ENCODE peak calls at places on chromosome 18, in ten cellular contexts. One of them, this sample, is unnamed.

GRCh38 chr18:26746284-26747130 is 119.0 kb downstream of the AQP4 start:
- DNase-seq in anterior cingulate cortex: no peak
- DNase-seq in fibroblast of the conjunctiva: no peak
- DNase-seq in naive B cell: no peak
- DNase-seq in AG10803: no peak
- DNase-seq in globus pallidus: peak
- DNase-seq in Caki2: peak
- DNase-seq in EL: peak
- DNase-seq in endothelial cell: no peak
- DNase-seq in coronary artery: no peak
- DNase-seq in this sample: no peak

GRCh38 chr18:35322486-35323258 is 21.5 kb downstream of the ZNF24 start:
- DNase-seq in anterior cingulate cortex: no peak
- DNase-seq in fibroblast of the conjunctiva: no peak
- DNase-seq in naive B cell: no peak
- DNase-seq in AG10803: no peak
- DNase-seq in globus pallidus: no peak
- DNase-seq in Caki2: no peak
- DNase-seq in EL: no peak
- DNase-seq in endothelial cell: no peak
- DNase-seq in coronary artery: no peak
- DNase-seq in this sample: no peak

GRCh38 chr18:42752921-42753320 is 362.6 kb downstream of the RIT2 start:
- DNase-seq in anterior cingulate cortex: no peak
- DNase-seq in fibroblast of the conjunctiva: no peak
- DNase-seq in naive B cell: no peak
- DNase-seq in AG10803: no peak
- DNase-seq in globus pallidus: no peak
- DNase-seq in Caki2: no peak
- DNase-seq in EL: no peak
- DNase-seq in endothelial cell: no peak
- DNase-seq in coronary artery: no peak
- DNase-seq in this sample: no peak

GRCh38 chr18:78977627-78978271 is 1.9 kb upstream of the SALL3 start:
- DNase-seq in anterior cingulate cortex: no peak
- DNase-seq in fibroblast of the conjunctiva: no peak
- DNase-seq in naive B cell: no peak
- DNase-seq in AG10803: no peak
- DNase-seq in globus pallidus: no peak
- DNase-seq in Caki2: no peak
- DNase-seq in EL: no peak
- DNase-seq in endothelial cell: no peak
- DNase-seq in coronary artery: no peak
- DNase-seq in this sample: no peak

GRCh38 chr18:9174302-9174701 is 37.7 kb downstream of the ANKRD12 start:
- DNase-seq in anterior cingulate cortex: no peak
- DNase-seq in fibroblast of the conjunctiva: no peak
- DNase-seq in naive B cell: no peak
- DNase-seq in AG10803: no peak
- DNase-seq in globus pallidus: no peak
- DNase-seq in Caki2: no peak
- DNase-seq in EL: no peak
- DNase-seq in endothelial cell: no peak
- DNase-seq in coronary artery: no peak
- DNase-seq in this sample: no peak

GRCh38 chr18:59276047-59276446 is 2.8 kb upstream of the RAX start:
- DNase-seq in anterior cingulate cortex: no peak
- DNase-seq in fibroblast of the conjunctiva: no peak
- DNase-seq in naive B cell: no peak
- DNase-seq in AG10803: no peak
- DNase-seq in globus pallidus: no peak
- DNase-seq in Caki2: no peak
- DNase-seq in EL: no peak
- DNase-seq in endothelial cell: no peak
- DNase-seq in coronary artery: no peak
- DNase-seq in this sample: no peak

GRCh38 chr18:58407263-58407648 is 221.6 kb downstream of the ALPK2 start:
- DNase-seq in anterior cingulate cortex: no peak
- DNase-seq in fibroblast of the conjunctiva: no peak
- DNase-seq in naive B cell: no peak
- DNase-seq in AG10803: no peak
- DNase-seq in globus pallidus: no peak
- DNase-seq in Caki2: no peak
- DNase-seq in EL: no peak
- DNase-seq in endothelial cell: no peak
- DNase-seq in coronary artery: no peak
- DNase-seq in this sample: no peak

GRCh38 chr18:49400398-49401072 is 59.9 kb downstream of the DYM start:
- DNase-seq in anterior cingulate cortex: no peak
- DNase-seq in fibroblast of the conjunctiva: no peak
- DNase-seq in naive B cell: no peak
- DNase-seq in AG10803: peak
- DNase-seq in globus pallidus: peak
- DNase-seq in Caki2: peak
- DNase-seq in EL: no peak
- DNase-seq in endothelial cell: no peak
- DNase-seq in coronary artery: no peak
- DNase-seq in this sample: no peak

GRCh38 chr18:11178951-11179549 is 29.7 kb upstream of the PIEZO2 start:
- DNase-seq in anterior cingulate cortex: no peak
- DNase-seq in fibroblast of the conjunctiva: peak
- DNase-seq in naive B cell: no peak
- DNase-seq in AG10803: peak
- DNase-seq in globus pallidus: no peak
- DNase-seq in Caki2: no peak
- DNase-seq in EL: peak
- DNase-seq in endothelial cell: no peak
- DNase-seq in coronary artery: peak
- DNase-seq in this sample: no peak

GRCh38 chr18:55515204-55515603 is 72.8 kb downstream of the TCF4 start:
- DNase-seq in anterior cingulate cortex: no peak
- DNase-seq in fibroblast of the conjunctiva: no peak
- DNase-seq in naive B cell: no peak
- DNase-seq in AG10803: no peak
- DNase-seq in globus pallidus: no peak
- DNase-seq in Caki2: no peak
- DNase-seq in EL: no peak
- DNase-seq in endothelial cell: no peak
- DNase-seq in coronary artery: no peak
- DNase-seq in this sample: no peak

GRCh38 chr18:67600181-67600631 is 83.7 kb upstream of the DSEL start:
- DNase-seq in anterior cingulate cortex: no peak
- DNase-seq in fibroblast of the conjunctiva: peak
- DNase-seq in naive B cell: no peak
- DNase-seq in AG10803: peak
- DNase-seq in globus pallidus: no peak
- DNase-seq in Caki2: peak
- DNase-seq in EL: peak
- DNase-seq in endothelial cell: no peak
- DNase-seq in coronary artery: no peak
- DNase-seq in this sample: no peak

GRCh38 chr18:9707381-9708056 is 582 bp upstream of the RAB31 start:
- DNase-seq in anterior cingulate cortex: no peak
- DNase-seq in fibroblast of the conjunctiva: no peak
- DNase-seq in naive B cell: peak
- DNase-seq in AG10803: peak
- DNase-seq in globus pallidus: no peak
- DNase-seq in Caki2: no peak
- DNase-seq in EL: peak
- DNase-seq in endothelial cell: peak
- DNase-seq in coronary artery: no peak
- DNase-seq in this sample: no peak

GRCh38 chr18:67875936-67876335 is 359.4 kb upstream of the DSEL start:
- DNase-seq in anterior cingulate cortex: no peak
- DNase-seq in fibroblast of the conjunctiva: no peak
- DNase-seq in naive B cell: no peak
- DNase-seq in AG10803: no peak
- DNase-seq in globus pallidus: no peak
- DNase-seq in Caki2: no peak
- DNase-seq in EL: peak
- DNase-seq in endothelial cell: no peak
- DNase-seq in coronary artery: no peak
- DNase-seq in this sample: no peak

GRCh38 chr18:62060820-62061219 is 126.0 kb downstream of the PIGN start:
- DNase-seq in anterior cingulate cortex: no peak
- DNase-seq in fibroblast of the conjunctiva: no peak
- DNase-seq in naive B cell: no peak
- DNase-seq in AG10803: no peak
- DNase-seq in globus pallidus: no peak
- DNase-seq in Caki2: no peak
- DNase-seq in EL: no peak
- DNase-seq in endothelial cell: no peak
- DNase-seq in coronary artery: no peak
- DNase-seq in this sample: no peak

GRCh38 chr18:29003194-29003593 is 826.3 kb upstream of the CDH2 start:
- DNase-seq in anterior cingulate cortex: no peak
- DNase-seq in fibroblast of the conjunctiva: no peak
- DNase-seq in naive B cell: no peak
- DNase-seq in AG10803: no peak
- DNase-seq in globus pallidus: no peak
- DNase-seq in Caki2: no peak
- DNase-seq in EL: no peak
- DNase-seq in endothelial cell: no peak
- DNase-seq in coronary artery: no peak
- DNase-seq in this sample: no peak

GRCh38 chr18:24398515-24398914 is 891 bp upstream of the OSBPL1A start:
- DNase-seq in anterior cingulate cortex: no peak
- DNase-seq in fibroblast of the conjunctiva: no peak
- DNase-seq in naive B cell: no peak
- DNase-seq in AG10803: peak
- DNase-seq in globus pallidus: peak
- DNase-seq in Caki2: no peak
- DNase-seq in EL: peak
- DNase-seq in endothelial cell: peak
- DNase-seq in coronary artery: no peak
- DNase-seq in this sample: no peak

GRCh38 chr18:25516747-25517498 is 165.0 kb upstream of the ZNF521 start:
- DNase-seq in anterior cingulate cortex: no peak
- DNase-seq in fibroblast of the conjunctiva: no peak
- DNase-seq in naive B cell: no peak
- DNase-seq in AG10803: no peak
- DNase-seq in globus pallidus: no peak
- DNase-seq in Caki2: no peak
- DNase-seq in EL: no peak
- DNase-seq in endothelial cell: no peak
- DNase-seq in coronary artery: no peak
- DNase-seq in this sample: no peak

GRCh38 chr18:48929951-48930713 is 20.6 kb downstream of the SMAD7 start:
- DNase-seq in anterior cingulate cortex: no peak
- DNase-seq in fibroblast of the conjunctiva: no peak
- DNase-seq in naive B cell: no peak
- DNase-seq in AG10803: peak
- DNase-seq in globus pallidus: no peak
- DNase-seq in Caki2: peak
- DNase-seq in EL: peak
- DNase-seq in endothelial cell: no peak
- DNase-seq in coronary artery: peak
- DNase-seq in this sample: peak

GRCh38 chr18:10015941-10016819 is 102.4 kb downstream of the VAPA start:
- DNase-seq in anterior cingulate cortex: no peak
- DNase-seq in fibroblast of the conjunctiva: peak
- DNase-seq in naive B cell: no peak
- DNase-seq in AG10803: peak
- DNase-seq in globus pallidus: no peak
- DNase-seq in Caki2: peak
- DNase-seq in EL: peak
- DNase-seq in endothelial cell: no peak
- DNase-seq in coronary artery: no peak
- DNase-seq in this sample: no peak

GRCh38 chr18:76592981-76593381 is 97.9 kb upstream of the ZNF516 start:
- DNase-seq in anterior cingulate cortex: no peak
- DNase-seq in fibroblast of the conjunctiva: no peak
- DNase-seq in naive B cell: no peak
- DNase-seq in AG10803: no peak
- DNase-seq in globus pallidus: no peak
- DNase-seq in Caki2: no peak
- DNase-seq in EL: no peak
- DNase-seq in endothelial cell: no peak
- DNase-seq in coronary artery: no peak
- DNase-seq in this sample: peak

GRCh38 chr18:1094408-1094807 is 189.7 kb downstream of the ADCYAP1 start:
- DNase-seq in anterior cingulate cortex: no peak
- DNase-seq in fibroblast of the conjunctiva: no peak
- DNase-seq in naive B cell: no peak
- DNase-seq in AG10803: peak
- DNase-seq in globus pallidus: no peak
- DNase-seq in Caki2: peak
- DNase-seq in EL: peak
- DNase-seq in endothelial cell: no peak
- DNase-seq in coronary artery: no peak
- DNase-seq in this sample: no peak

GRCh38 chr18:60537074-60537473 is 164.5 kb upstream of the MC4R start:
- DNase-seq in anterior cingulate cortex: no peak
- DNase-seq in fibroblast of the conjunctiva: no peak
- DNase-seq in naive B cell: no peak
- DNase-seq in AG10803: no peak
- DNase-seq in globus pallidus: no peak
- DNase-seq in Caki2: no peak
- DNase-seq in EL: no peak
- DNase-seq in endothelial cell: no peak
- DNase-seq in coronary artery: no peak
- DNase-seq in this sample: no peak

GRCh38 chr18:49238433-49239042 is 221.9 kb downstream of the DYM start:
- DNase-seq in anterior cingulate cortex: no peak
- DNase-seq in fibroblast of the conjunctiva: peak
- DNase-seq in naive B cell: no peak
- DNase-seq in AG10803: peak
- DNase-seq in globus pallidus: peak
- DNase-seq in Caki2: peak
- DNase-seq in EL: peak
- DNase-seq in endothelial cell: peak
- DNase-seq in coronary artery: no peak
- DNase-seq in this sample: no peak

GRCh38 chr18:35506024-35506712 is 8.4 kb upstream of the INO80C start:
- DNase-seq in anterior cingulate cortex: no peak
- DNase-seq in fibroblast of the conjunctiva: no peak
- DNase-seq in naive B cell: no peak
- DNase-seq in AG10803: no peak
- DNase-seq in globus pallidus: no peak
- DNase-seq in Caki2: no peak
- DNase-seq in EL: no peak
- DNase-seq in endothelial cell: no peak
- DNase-seq in coronary artery: no peak
- DNase-seq in this sample: no peak

GRCh38 chr18:49861659-49862058 is 48.3 kb upstream of the ACAA2 start:
- DNase-seq in anterior cingulate cortex: no peak
- DNase-seq in fibroblast of the conjunctiva: no peak
- DNase-seq in naive B cell: no peak
- DNase-seq in AG10803: peak
- DNase-seq in globus pallidus: no peak
- DNase-seq in Caki2: no peak
- DNase-seq in EL: no peak
- DNase-seq in endothelial cell: no peak
- DNase-seq in coronary artery: no peak
- DNase-seq in this sample: no peak

GRCh38 chr18:58285731-58286130 is 241.7 kb downstream of the NEDD4L start:
- DNase-seq in anterior cingulate cortex: no peak
- DNase-seq in fibroblast of the conjunctiva: no peak
- DNase-seq in naive B cell: no peak
- DNase-seq in AG10803: no peak
- DNase-seq in globus pallidus: no peak
- DNase-seq in Caki2: no peak
- DNase-seq in EL: no peak
- DNase-seq in endothelial cell: no peak
- DNase-seq in coronary artery: no peak
- DNase-seq in this sample: no peak

GRCh38 chr18:34764451-34764850 is 54.4 kb downstream of the DTNA start:
- DNase-seq in anterior cingulate cortex: no peak
- DNase-seq in fibroblast of the conjunctiva: no peak
- DNase-seq in naive B cell: no peak
- DNase-seq in AG10803: no peak
- DNase-seq in globus pallidus: no peak
- DNase-seq in Caki2: no peak
- DNase-seq in EL: no peak
- DNase-seq in endothelial cell: no peak
- DNase-seq in coronary artery: no peak
- DNase-seq in this sample: no peak

GRCh38 chr18:65907281-65907680 is 156.5 kb downstream of the CDH7 start:
- DNase-seq in anterior cingulate cortex: no peak
- DNase-seq in fibroblast of the conjunctiva: no peak
- DNase-seq in naive B cell: no peak
- DNase-seq in AG10803: no peak
- DNase-seq in globus pallidus: no peak
- DNase-seq in Caki2: no peak
- DNase-seq in EL: no peak
- DNase-seq in endothelial cell: no peak
- DNase-seq in coronary artery: no peak
- DNase-seq in this sample: no peak